ENCODE peak calls at places on chromosomes 4 and X, in five cellular contexts. G, R, X, M and H are unnamed samples. For H3K4me1 and H3K27me3, the result is how much of the 10 kb centered on the place peaks cover.

GRCh38 chrX:154775611-154776349 is 13.1 kb downstream of the DKC1 start:
- DNase-seq in G (no peak), X (peak), R (no peak), M (no peak), H (no peak)

GRCh38 chrX:103797691-103798090 is 21.1 kb downstream of the PLP1 start:
- DNase-seq in G (no peak), M (no peak), R (no peak), X (no peak), H (no peak)

GRCh38 chrX:15314472-15314871 is 968 bp downstream of the ASB11 start:
- DNase-seq in X (no peak), R (no peak), G (no peak), M (no peak), H (no peak)

GRCh38 chr4:152044341-152044740 is 283.5 kb upstream of the GATB start:
- DNase-seq in R (no peak), M (no peak), X (no peak), G (no peak), H (no peak)

GRCh38 chr4:15003441-15003890 is 1.2 kb downstream of the CPEB2 start:
- DNase-seq in G (peak), R (no peak), X (peak), M (peak), H (peak)

GRCh38 chr4:110128092-110128989 is 70.1 kb downstream of the ELOVL6 start:
- DNase-seq in M (no peak), R (no peak), X (peak), G (no peak), H (no peak)

GRCh38 chr4:157045507-157046127 is 30.3 kb upstream of the GLRB start:
- DNase-seq in R (no peak), X (peak), G (no peak), M (peak), H (no peak)

GRCh38 chr4:107349266-107349665 is 313.2 kb upstream of the DKK2 start:
- DNase-seq in G (no peak), M (no peak), X (no peak), R (no peak), H (no peak)

GRCh38 chr4:28462766-28463165 is 1602.1 kb downstream of the STIM2 start:
- DNase-seq in R (no peak), X (no peak), G (no peak), M (no peak), H (no peak)

GRCh38 chr4:85498068-85498733 is 23.3 kb downstream of the ARHGAP24 start:
- DNase-seq in X (peak), R (no peak), M (peak), G (no peak), H (no peak)

GRCh38 chrX:38061335-38061734 is 55.0 kb downstream of the SYTL5 start:
- DNase-seq in R (no peak), M (no peak), X (peak), G (no peak), H (no peak)

GRCh38 chr4:176298664-176299063 is 21.1 kb upstream of the SPCS3 start:
- DNase-seq in X (no peak), G (no peak), M (no peak), R (no peak), H (no peak)

GRCh38 chr4:124067031-124067430 is 645.5 kb downstream of the ANKRD50 start:
- DNase-seq in R (no peak), X (no peak), G (no peak), M (no peak), H (no peak)

GRCh38 chr4:106583567-106583966 is 215.0 kb upstream of the GIMD1 start:
- DNase-seq in X (no peak), R (no peak), G (no peak), M (no peak), H (no peak)

GRCh38 chr4:169160825-169161224 is 109.9 kb downstream of the SH3RF1 start:
- DNase-seq in M (peak), R (no peak), G (no peak), X (peak), H (no peak)

GRCh38 chr4:94976371-94977011 is 218.7 kb downstream of the BMPR1B start:
- DNase-seq in G (no peak), X (no peak), M (no peak), R (no peak), H (no peak)

GRCh38 chrX:18640686-18641085 is 31.2 kb downstream of the RS1 start:
- DNase-seq in G (no peak), M (no peak), X (no peak), R (no peak), H (no peak)

GRCh38 chr4:53089940-53090729 is 228.0 kb downstream of the RASL11B start:
- DNase-seq in G (no peak), M (peak), R (no peak), X (no peak), H (no peak)

GRCh38 chr4:65383589-65384305 is 286.5 kb downstream of the EPHA5 start:
- DNase-seq in M (no peak), G (no peak), X (no peak), R (no peak), H (no peak)

GRCh38 chrX:16839852-16840460 is 30.2 kb downstream of the RBBP7 start:
- DNase-seq in G (no peak), X (no peak), R (no peak), M (peak), H (no peak)

GRCh38 chrX:18998653-18999052 is 14.7 kb upstream of the PHKA2 start:
- DNase-seq in M (no peak), X (no peak), R (no peak), G (no peak), H (no peak)

GRCh38 chr4:41611881-41612871 is 74.2 kb downstream of the LIMCH1 start:
- DNase-seq in M (no peak), G (no peak), R (no peak), X (peak), H (no peak)

GRCh38 chr4:46441116-46441859 is 51.4 kb upstream of the GABRA2 start:
- DNase-seq in M (no peak), X (no peak), R (no peak), G (no peak), H (no peak)

GRCh38 chr4:41143721-41144379 is 70.5 kb downstream of the APBB2 start:
- DNase-seq in G (no peak), X (no peak), M (no peak), R (no peak), H (no peak)

GRCh38 chrX:135477576-135477975 is 42.9 kb upstream of the INTS6L start:
- DNase-seq in R (peak), G (peak), X (peak), M (peak), H (peak)

GRCh38 chr4:143375326-143376073 is 38.8 kb downstream of the GAB1 start:
- DNase-seq in R (no peak), G (no peak), M (no peak), X (peak), H (no peak)

GRCh38 chr4:76203541-76203940 is 10.1 kb downstream of the SCARB2 start:
- DNase-seq in M (no peak), G (no peak), R (no peak), X (no peak), H (no peak)

GRCh38 chr4:76311896-76312331 is 5.4 kb downstream of the STBD1 start:
- DNase-seq in G (no peak), R (no peak), M (no peak), X (peak), H (no peak)

GRCh38 chr4:41796545-41797210 is 48.2 kb upstream of the PHOX2B start:
- DNase-seq in R (no peak), G (no peak), M (no peak), X (no peak), H (no peak)

GRCh38 chrX:72245461-72246089 is 6.7 kb upstream of the ERCC6L start:
- DNase-seq in R (peak), M (no peak), G (peak), X (peak), H (peak)

GRCh38 chr4:7533267-7533666 is 98.5 kb upstream of the PSAPL1 start:
- DNase-seq in X (no peak), M (no peak), G (no peak), R (no peak), H (no peak)

GRCh38 chr4:85210353-85210752 is 243.9 kb upstream of the WDFY3 start:
- DNase-seq in M (no peak), G (no peak), R (no peak), X (no peak), H (no peak)

GRCh38 chr4:78024085-78024484 is 33.0 kb upstream of the FRAS1 start:
- DNase-seq in X (no peak), G (no peak), R (no peak), M (no peak), H (no peak)

GRCh38 chr4:142406051-142406549 is 440.0 kb downstream of the INPP4B start:
- DNase-seq in M (no peak), G (no peak), R (no peak), X (no peak), H (no peak)

GRCh38 chrX:29225670-29226069 is 638.4 kb downstream of the IL1RAPL1 start:
- DNase-seq in R (no peak), G (no peak), M (no peak), X (no peak), H (no peak)

GRCh38 chr4:119623025-119623424 is 5.6 kb downstream of the PDE5A start:
- DNase-seq in M (no peak), X (no peak), R (no peak), G (no peak), H (no peak)
- H3K4me1 ChIP-seq in M (under half), X (under half), R (under half), G (under half), H (under half)

GRCh38 chrX:27966492-27966891 is 14.8 kb downstream of the DCAF8L1 start:
- DNase-seq in G (no peak), X (peak), R (no peak), M (no peak), H (no peak)
- H3K27ac ChIP-seq in G (no peak), X (peak), R (no peak), M (no peak), H (no peak)

GRCh38 chr4:1795304-1796195 is 2.5 kb downstream of the FGFR3 start:
- DNase-seq in G (no peak), R (no peak), X (peak), M (no peak), H (no peak)

GRCh38 chr4:1793496-1793840 is 375 bp downstream of the FGFR3 start:
- DNase-seq in M (no peak), X (peak), R (no peak), G (peak), H (peak)

GRCh38 chr4:1793940-1794808 is 1.1 kb downstream of the FGFR3 start:
- DNase-seq in M (no peak), R (no peak), G (no peak), X (peak), H (no peak)

GRCh38 chr4:1796486-1797204 is 3.6 kb downstream of the FGFR3 start:
- DNase-seq in X (no peak), M (no peak), R (no peak), G (no peak), H (no peak)

DNA sequence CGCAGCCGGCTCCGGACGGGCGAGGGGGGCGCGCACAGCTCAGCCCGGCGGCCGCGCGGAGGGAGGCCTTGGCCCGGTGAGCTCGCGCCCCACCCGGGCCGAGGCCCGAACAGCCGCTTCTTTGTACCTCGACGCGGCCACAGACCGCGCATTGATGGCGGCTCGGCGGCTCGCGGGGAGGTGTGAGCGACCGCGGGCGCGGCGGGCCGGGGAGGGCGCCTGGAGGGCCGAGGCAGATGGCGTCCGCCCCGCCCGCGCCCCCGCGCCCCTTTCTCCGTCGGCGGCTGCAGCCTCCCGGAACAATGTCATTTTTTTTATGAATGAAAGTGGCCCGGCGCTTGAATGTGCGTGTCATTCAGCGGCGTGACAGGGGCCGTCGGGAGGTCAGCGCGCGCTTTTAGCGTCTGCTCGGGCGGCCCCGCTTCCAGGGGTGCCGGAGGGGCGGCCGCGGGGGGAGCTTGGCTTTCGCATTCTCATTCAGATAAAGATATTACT is 1.8 kb downstream of the FGFR3 start:
- DNase-seq in R (no peak), X (no peak), M (no peak), G (no peak), H (no peak)
- H3K27me3 ChIP-seq in R (under half), X (under half), M (under half), G (under half), H (under half)

DNA sequence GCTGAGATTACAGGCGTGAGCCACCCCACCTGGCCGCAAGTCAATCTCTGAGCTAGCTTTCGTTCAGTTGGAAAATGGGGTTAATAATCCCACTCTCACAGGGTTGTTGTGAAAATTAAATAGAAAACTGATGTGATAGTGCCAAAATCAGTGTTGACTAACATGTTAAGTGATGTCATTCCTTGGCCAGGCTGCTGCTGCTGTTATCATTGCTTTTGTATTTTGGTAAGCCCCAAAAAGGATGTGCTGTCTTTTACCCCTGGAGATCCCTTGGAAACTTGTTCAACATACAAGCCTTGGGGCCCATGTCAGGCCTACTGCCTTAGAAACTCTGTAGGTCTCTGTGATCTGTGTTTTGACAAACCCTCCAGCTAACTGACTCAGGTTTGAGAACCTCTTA is 106.3 kb downstream of the AFF1 start:
- DNase-seq in M (peak), G (no peak), X (no peak), R (no peak), H (no peak)
- H3K4me1 ChIP-seq in M (under half), G (under half), X (under half), R (under half), H (under half)

DNA sequence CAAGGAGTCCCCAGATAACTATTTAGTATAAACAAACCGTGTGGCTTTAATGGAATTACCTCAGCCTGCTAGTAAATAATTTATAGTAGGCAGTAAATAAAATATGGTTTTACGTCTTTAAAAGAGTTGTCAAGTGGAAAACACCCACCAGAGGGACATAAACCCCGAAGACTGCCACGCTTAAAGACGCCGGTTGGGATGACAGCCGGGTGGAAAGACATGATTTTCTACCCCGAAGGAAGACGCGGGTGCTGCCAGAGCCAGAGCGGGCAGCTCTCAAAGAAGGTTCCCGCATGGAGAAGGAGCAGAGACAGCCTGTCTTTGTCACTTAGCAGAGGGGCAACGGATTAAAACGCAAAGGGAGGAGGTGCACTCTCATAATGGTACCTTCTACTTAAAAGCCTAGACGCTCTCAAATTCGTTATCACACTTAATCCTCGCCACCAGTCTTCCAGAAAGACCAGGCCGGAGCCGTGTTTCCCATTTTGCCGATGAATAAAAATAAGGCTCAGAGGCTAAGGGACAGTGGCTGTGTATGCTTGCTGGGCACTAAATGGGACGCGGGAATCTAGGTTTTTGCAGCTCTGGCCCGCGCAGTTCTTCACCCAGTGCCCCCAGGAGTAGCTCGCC is 140.5 kb upstream of the ZIC3 start:
- DNase-seq in G (no peak), R (no peak), M (no peak), X (no peak), H (no peak)
- H3K27ac ChIP-seq in G (no peak), R (no peak), M (no peak), X (no peak), H (no peak)